ENCODE peak calls at places on chromosomes 11 and 22, in four cellular contexts. U is choroid plexus epithelial cell, Y is mesothelial cell of epicardium, E is NCI-H2029 treated with DMSO at 0.1 percent for 48 hours. F is an unnamed sample.

GRCh38 chr11:111378773-111379499 is at the start of gene POU2AF1:
- DNase-seq in U (peak), Y (no peak), E (no peak), F (no peak)

GRCh38 chr11:68125164-68125563 is 4.0 kb upstream of the CHKA start:
- DNase-seq in U (no peak), Y (no peak), E (no peak), F (no peak)

GRCh38 chr11:118533769-118534729 is 3.1 kb downstream of the TMEM25 start:
- DNase-seq in U (no peak), Y (no peak), E (no peak), F (no peak)

GRCh38 chr11:74020537-74020936 is 11.7 kb upstream of the UCP3 start:
- DNase-seq in U (no peak), Y (no peak), E (no peak), F (no peak)

GRCh38 chr22:25749420-25750169 is 7.6 kb downstream of the MYO18B start:
- DNase-seq in U (no peak), Y (no peak), E (no peak), F (no peak)

GRCh38 chr22:17628304-17629166 is at the start of gene ATP6V1E1:
- DNase-seq in U (peak), Y (peak), E (peak), F (peak)

GRCh38 chr11:83736689-83737088 is 450.5 kb upstream of the CCDC90B start:
- DNase-seq in U (no peak), Y (no peak), E (no peak), F (no peak)

GRCh38 chr22:32324505-32325415 is 32.9 kb upstream of the RFPL3 start:
- DNase-seq in U (no peak), Y (no peak), E (no peak), F (no peak)

GRCh38 chr11:127074151-127074761 is 73.7 kb upstream of the KIRREL3 start:
- DNase-seq in U (no peak), Y (no peak), E (no peak), F (peak)

GRCh38 chr11:20015529-20016427 is 144.5 kb downstream of the DBX1 start:
- DNase-seq in U (no peak), Y (no peak), E (peak), F (no peak)

GRCh38 chr11:120523196-120523595 is 11.6 kb downstream of the GRIK4 start:
- DNase-seq in U (no peak), Y (no peak), E (peak), F (no peak)

GRCh38 chr22:23306926-23307325 is 126.6 kb downstream of the BCR start:
- DNase-seq in U (no peak), Y (no peak), E (no peak), F (no peak)

GRCh38 chr11:11813288-11813962 is 28.3 kb upstream of the USP47 start:
- DNase-seq in U (peak), Y (no peak), E (no peak), F (no peak)

GRCh38 chr11:130671801-130672700 is 223.6 kb downstream of the ADAMTS15 start:
- DNase-seq in U (peak), Y (peak), E (no peak), F (no peak)

GRCh38 chr11:62669420-62670161 is 1.9 kb upstream of the UQCC3 start:
- DNase-seq in U (no peak), Y (no peak), E (no peak), F (no peak)

GRCh38 chr11:70421123-70421522 is 22.8 kb downstream of the CTTN start:
- DNase-seq in U (peak), Y (no peak), E (no peak), F (no peak)

GRCh38 chr11:114040706-114041211 is 18.8 kb upstream of the ZBTB16 start:
- DNase-seq in U (peak), Y (no peak), E (no peak), F (no peak)

GRCh38 chr11:33897761-33898403 is 6.0 kb upstream of the LMO2 start:
- DNase-seq in U (no peak), Y (no peak), E (no peak), F (no peak)

F was measured in NCI-H1930.